ENCODE peak calls at places on chromosomes 4 and X, in nine cellular contexts. One of them, this sample, is unnamed.

GRCh38 chrX:38561951-38562719 is 793 bp downstream of the TSPAN7 start:
- DNase-seq in PC-3: no peak
- DNase-seq in mucosa of descending colon: peak
- DNase-seq in astrocyte: no peak
- DNase-seq in IMR-90: no peak
- DNase-seq in fibroblast of mammary gland: no peak
- DNase-seq in tibial artery: peak
- DNase-seq in esophagus squamous epithelium: no peak
- DNase-seq in AG10803: no peak
- DNase-seq in this sample: no peak

GRCh38 chrX:24498181-24498580 is 33.1 kb downstream of the PDK3 start:
- DNase-seq in PC-3: no peak
- DNase-seq in mucosa of descending colon: peak
- DNase-seq in astrocyte: no peak
- DNase-seq in IMR-90: no peak
- DNase-seq in fibroblast of mammary gland: peak
- DNase-seq in tibial artery: peak
- DNase-seq in esophagus squamous epithelium: no peak
- DNase-seq in AG10803: peak
- DNase-seq in this sample: peak

GRCh38 chr4:186144596-186145569 is 40.4 kb downstream of the FAM149A start:
- DNase-seq in PC-3: peak
- DNase-seq in mucosa of descending colon: peak
- DNase-seq in astrocyte: peak
- DNase-seq in IMR-90: peak
- DNase-seq in fibroblast of mammary gland: peak
- DNase-seq in tibial artery: peak
- DNase-seq in esophagus squamous epithelium: no peak
- DNase-seq in AG10803: peak
- DNase-seq in this sample: peak

GRCh38 chr4:81445196-81445595 is 26.5 kb downstream of the RASGEF1B start:
- DNase-seq in PC-3: no peak
- DNase-seq in mucosa of descending colon: no peak
- DNase-seq in astrocyte: no peak
- DNase-seq in IMR-90: peak
- DNase-seq in fibroblast of mammary gland: no peak
- DNase-seq in tibial artery: no peak
- DNase-seq in esophagus squamous epithelium: no peak
- DNase-seq in AG10803: no peak
- DNase-seq in this sample: no peak

GRCh38 chrX:42247241-42247640 is 323.9 kb upstream of the CASK start:
- DNase-seq in PC-3: no peak
- DNase-seq in mucosa of descending colon: no peak
- DNase-seq in astrocyte: peak
- DNase-seq in IMR-90: peak
- DNase-seq in fibroblast of mammary gland: no peak
- DNase-seq in tibial artery: no peak
- DNase-seq in esophagus squamous epithelium: no peak
- DNase-seq in AG10803: peak
- DNase-seq in this sample: peak

GRCh38 chrX:150767475-150768131 is 74.4 kb downstream of the MTMR1 start:
- DNase-seq in PC-3: peak
- DNase-seq in mucosa of descending colon: no peak
- DNase-seq in astrocyte: peak
- DNase-seq in IMR-90: peak
- DNase-seq in fibroblast of mammary gland: peak
- DNase-seq in tibial artery: no peak
- DNase-seq in esophagus squamous epithelium: no peak
- DNase-seq in AG10803: peak
- DNase-seq in this sample: peak

GRCh38 chrX:121179972-121180371 is 132.6 kb downstream of the GLUD2 start:
- DNase-seq in PC-3: no peak
- DNase-seq in mucosa of descending colon: no peak
- DNase-seq in astrocyte: no peak
- DNase-seq in IMR-90: no peak
- DNase-seq in fibroblast of mammary gland: no peak
- DNase-seq in tibial artery: no peak
- DNase-seq in esophagus squamous epithelium: no peak
- DNase-seq in AG10803: no peak
- DNase-seq in this sample: no peak

GRCh38 chr4:16663722-16664121 is 234.7 kb downstream of the LDB2 start:
- DNase-seq in PC-3: no peak
- DNase-seq in mucosa of descending colon: no peak
- DNase-seq in astrocyte: peak
- DNase-seq in IMR-90: no peak
- DNase-seq in fibroblast of mammary gland: peak
- DNase-seq in tibial artery: no peak
- DNase-seq in esophagus squamous epithelium: no peak
- DNase-seq in AG10803: peak
- DNase-seq in this sample: peak

GRCh38 chrX:101362757-101363156 is 14.2 kb upstream of the TIMM8A start:
- DNase-seq in PC-3: no peak
- DNase-seq in mucosa of descending colon: no peak
- DNase-seq in astrocyte: no peak
- DNase-seq in IMR-90: no peak
- DNase-seq in fibroblast of mammary gland: no peak
- DNase-seq in tibial artery: no peak
- DNase-seq in esophagus squamous epithelium: no peak
- DNase-seq in AG10803: no peak
- DNase-seq in this sample: no peak

GRCh38 chrX:49247346-49247745 is 12.1 kb downstream of the CCDC22 start:
- DNase-seq in PC-3: no peak
- DNase-seq in mucosa of descending colon: no peak
- DNase-seq in astrocyte: no peak
- DNase-seq in IMR-90: no peak
- DNase-seq in fibroblast of mammary gland: no peak
- DNase-seq in tibial artery: no peak
- DNase-seq in esophagus squamous epithelium: no peak
- DNase-seq in AG10803: no peak
- DNase-seq in this sample: no peak

GRCh38 chrX:134419784-134420183 is 40.2 kb upstream of the HPRT1 start:
- DNase-seq in PC-3: no peak
- DNase-seq in mucosa of descending colon: no peak
- DNase-seq in astrocyte: no peak
- DNase-seq in IMR-90: no peak
- DNase-seq in fibroblast of mammary gland: no peak
- DNase-seq in tibial artery: no peak
- DNase-seq in esophagus squamous epithelium: no peak
- DNase-seq in AG10803: no peak
- DNase-seq in this sample: no peak

GRCh38 chr4:24473309-24473721 is 111.0 kb downstream of the DHX15 start:
- DNase-seq in PC-3: peak
- DNase-seq in mucosa of descending colon: peak
- DNase-seq in astrocyte: peak
- DNase-seq in IMR-90: peak
- DNase-seq in fibroblast of mammary gland: peak
- DNase-seq in tibial artery: no peak
- DNase-seq in esophagus squamous epithelium: no peak
- DNase-seq in AG10803: peak
- DNase-seq in this sample: peak

GRCh38 chr4:161320377-161320776 is 843.4 kb downstream of the FSTL5 start:
- DNase-seq in PC-3: peak
- DNase-seq in mucosa of descending colon: peak
- DNase-seq in astrocyte: peak
- DNase-seq in IMR-90: no peak
- DNase-seq in fibroblast of mammary gland: no peak
- DNase-seq in tibial artery: no peak
- DNase-seq in esophagus squamous epithelium: no peak
- DNase-seq in AG10803: peak
- DNase-seq in this sample: peak

GRCh38 chr4:182019148-182019652 is 224.0 kb upstream of the TENM3 start:
- DNase-seq in PC-3: no peak
- DNase-seq in mucosa of descending colon: no peak
- DNase-seq in astrocyte: no peak
- DNase-seq in IMR-90: no peak
- DNase-seq in fibroblast of mammary gland: no peak
- DNase-seq in tibial artery: no peak
- DNase-seq in esophagus squamous epithelium: no peak
- DNase-seq in AG10803: no peak
- DNase-seq in this sample: no peak

GRCh38 chrX:17550011-17550410 is 175.0 kb downstream of the NHS start:
- DNase-seq in PC-3: no peak
- DNase-seq in mucosa of descending colon: no peak
- DNase-seq in astrocyte: peak
- DNase-seq in IMR-90: no peak
- DNase-seq in fibroblast of mammary gland: no peak
- DNase-seq in tibial artery: no peak
- DNase-seq in esophagus squamous epithelium: no peak
- DNase-seq in AG10803: no peak
- DNase-seq in this sample: no peak
- TF ChIP-seq CTCF in PC-3: no peak
- TF ChIP-seq CTCF in mucosa of descending colon: no peak
- TF ChIP-seq CTCF in astrocyte: no peak
- TF ChIP-seq CTCF in IMR-90: no peak
- TF ChIP-seq CTCF in fibroblast of mammary gland: no peak
- TF ChIP-seq CTCF in tibial artery: no peak
- TF ChIP-seq CTCF in esophagus squamous epithelium: no peak
- TF ChIP-seq CTCF in AG10803: peak
- TF ChIP-seq CTCF in this sample: no peak

DNA sequence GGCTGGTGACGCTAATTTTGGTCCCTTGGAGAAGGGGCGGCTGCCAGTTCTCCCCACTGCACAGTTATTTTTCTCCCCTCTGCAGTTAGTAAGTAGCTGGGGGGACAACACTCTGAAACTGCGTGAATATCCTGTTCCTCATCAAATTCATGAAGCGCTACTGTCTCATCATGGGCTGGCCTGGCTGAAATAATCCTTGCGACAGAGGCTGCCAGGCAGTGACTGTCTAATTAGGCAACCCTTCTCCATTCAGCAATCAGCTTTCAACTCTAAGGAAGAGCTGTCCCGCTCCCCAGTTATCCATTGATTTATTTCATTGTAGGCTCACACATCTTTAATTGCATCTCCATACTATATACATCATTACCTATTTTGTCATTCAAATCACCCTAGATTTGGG is 8.2 kb downstream of the SH3TC1 start:
- DNase-seq in PC-3: no peak
- DNase-seq in mucosa of descending colon: no peak
- DNase-seq in astrocyte: no peak
- DNase-seq in IMR-90: no peak
- DNase-seq in fibroblast of mammary gland: no peak
- DNase-seq in tibial artery: no peak
- DNase-seq in esophagus squamous epithelium: no peak
- DNase-seq in AG10803: no peak
- DNase-seq in this sample: no peak
- H3K4me3 ChIP-seq in PC-3: no peak
- H3K4me3 ChIP-seq in mucosa of descending colon: no peak
- H3K4me3 ChIP-seq in astrocyte: no peak
- H3K4me3 ChIP-seq in IMR-90: no peak
- H3K4me3 ChIP-seq in fibroblast of mammary gland: no peak
- H3K4me3 ChIP-seq in tibial artery: no peak
- H3K4me3 ChIP-seq in esophagus squamous epithelium: no peak
- H3K4me3 ChIP-seq in AG10803: no peak
- H3K4me3 ChIP-seq in this sample: no peak

GRCh38 chr4:153931804-153932203 is 142.9 kb upstream of the SFRP2 start:
- DNase-seq in PC-3: no peak
- DNase-seq in mucosa of descending colon: no peak
- DNase-seq in astrocyte: no peak
- DNase-seq in IMR-90: no peak
- DNase-seq in fibroblast of mammary gland: peak
- DNase-seq in tibial artery: no peak
- DNase-seq in esophagus squamous epithelium: no peak
- DNase-seq in AG10803: peak
- DNase-seq in this sample: peak

GRCh38 chr4:153933851-153934688 is 145.2 kb upstream of the SFRP2 start:
- DNase-seq in PC-3: no peak
- DNase-seq in mucosa of descending colon: no peak
- DNase-seq in astrocyte: no peak
- DNase-seq in IMR-90: no peak
- DNase-seq in fibroblast of mammary gland: peak
- DNase-seq in tibial artery: no peak
- DNase-seq in esophagus squamous epithelium: no peak
- DNase-seq in AG10803: peak
- DNase-seq in this sample: no peak

GRCh38 chr4:153934689-153935017 is 145.8 kb upstream of the SFRP2 start:
- DNase-seq in PC-3: no peak
- DNase-seq in mucosa of descending colon: peak
- DNase-seq in astrocyte: no peak
- DNase-seq in IMR-90: no peak
- DNase-seq in fibroblast of mammary gland: peak
- DNase-seq in tibial artery: no peak
- DNase-seq in esophagus squamous epithelium: no peak
- DNase-seq in AG10803: peak
- DNase-seq in this sample: no peak

GRCh38 chr4:153927546-153927945 is 138.7 kb upstream of the SFRP2 start:
- DNase-seq in PC-3: no peak
- DNase-seq in mucosa of descending colon: no peak
- DNase-seq in astrocyte: peak
- DNase-seq in IMR-90: no peak
- DNase-seq in fibroblast of mammary gland: peak
- DNase-seq in tibial artery: no peak
- DNase-seq in esophagus squamous epithelium: no peak
- DNase-seq in AG10803: peak
- DNase-seq in this sample: peak

DNA sequence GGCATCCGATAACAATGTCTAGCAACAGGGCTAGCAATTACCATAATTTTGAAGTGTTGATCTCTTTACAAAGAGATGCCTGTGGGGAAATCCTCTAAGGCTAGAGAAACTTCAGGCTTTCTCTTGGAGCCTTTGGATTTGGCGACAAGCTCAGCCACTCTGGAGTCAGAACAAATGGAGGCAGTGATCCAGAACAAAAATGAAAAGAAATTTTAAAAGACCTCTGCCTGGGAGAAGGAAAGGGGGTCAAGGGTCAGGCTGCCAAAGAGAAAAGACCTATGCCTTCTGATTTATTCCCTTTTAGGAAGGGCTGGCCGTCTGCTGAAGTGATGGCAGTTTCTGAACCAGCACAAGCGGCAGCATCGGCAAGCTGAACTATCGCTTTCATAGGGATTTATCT is 140.8 kb upstream of the SFRP2 start:
- DNase-seq in PC-3: no peak
- DNase-seq in mucosa of descending colon: no peak
- DNase-seq in astrocyte: no peak
- DNase-seq in IMR-90: no peak
- DNase-seq in fibroblast of mammary gland: no peak
- DNase-seq in tibial artery: no peak
- DNase-seq in esophagus squamous epithelium: no peak
- DNase-seq in AG10803: no peak
- DNase-seq in this sample: no peak
- TF ChIP-seq CTCF in PC-3: no peak
- TF ChIP-seq CTCF in mucosa of descending colon: no peak
- TF ChIP-seq CTCF in astrocyte: no peak
- TF ChIP-seq CTCF in IMR-90: no peak
- TF ChIP-seq CTCF in fibroblast of mammary gland: no peak
- TF ChIP-seq CTCF in tibial artery: no peak
- TF ChIP-seq CTCF in esophagus squamous epithelium: no peak
- TF ChIP-seq CTCF in AG10803: no peak
- TF ChIP-seq CTCF in this sample: no peak

GRCh38 chr4:152680988-152681731 is 1.4 kb upstream of the TMEM154 start:
- DNase-seq in PC-3: peak
- DNase-seq in mucosa of descending colon: no peak
- DNase-seq in astrocyte: peak
- DNase-seq in IMR-90: peak
- DNase-seq in fibroblast of mammary gland: peak
- DNase-seq in tibial artery: no peak
- DNase-seq in esophagus squamous epithelium: no peak
- DNase-seq in AG10803: peak
- DNase-seq in this sample: peak
- H3K4me3 ChIP-seq in PC-3: no peak
- H3K4me3 ChIP-seq in mucosa of descending colon: no peak
- H3K4me3 ChIP-seq in astrocyte: peak
- H3K4me3 ChIP-seq in IMR-90: no peak
- H3K4me3 ChIP-seq in fibroblast of mammary gland: no peak
- H3K4me3 ChIP-seq in tibial artery: no peak
- H3K4me3 ChIP-seq in esophagus squamous epithelium: no peak
- H3K4me3 ChIP-seq in AG10803: no peak
- H3K4me3 ChIP-seq in this sample: no peak

GRCh38 chrX:1462110-1462509 is 9.4 kb upstream of the ASMTL start:
- DNase-seq in PC-3: no peak
- DNase-seq in mucosa of descending colon: no peak
- DNase-seq in astrocyte: no peak
- DNase-seq in IMR-90: no peak
- DNase-seq in fibroblast of mammary gland: no peak
- DNase-seq in tibial artery: no peak
- DNase-seq in esophagus squamous epithelium: no peak
- DNase-seq in AG10803: no peak
- DNase-seq in this sample: no peak
- TF ChIP-seq CTCF in PC-3: no peak
- TF ChIP-seq CTCF in mucosa of descending colon: no peak
- TF ChIP-seq CTCF in astrocyte: no peak
- TF ChIP-seq CTCF in IMR-90: no peak
- TF ChIP-seq CTCF in fibroblast of mammary gland: no peak
- TF ChIP-seq CTCF in tibial artery: no peak
- TF ChIP-seq CTCF in esophagus squamous epithelium: no peak
- TF ChIP-seq CTCF in AG10803: no peak
- TF ChIP-seq CTCF in this sample: no peak

This sample was measured in fibroblast of pulmonary artery.